ENCODE peak calls at places on chromosomes 2 and 18, in ten cellular contexts. One of them, this sample, is unnamed.

GRCh38 chr2:231191896-231192872 is 6.2 kb upstream of the ARMC9 start:
- DNase-seq in AML-193: no peak
- DNase-seq in kidney tubule cell: peak
- DNase-seq in A673: peak
- DNase-seq in fibroblast of lung: peak
- DNase-seq in neural progenitor cell: peak
- DNase-seq in stimulated activated CD4-positive, alpha-beta T cell treated with anti-CD3 and anti-CD28 coated beads, TNF-alpha, amount 100 ng/mL, for 4 hours: no peak
- DNase-seq in AG08395: peak
- DNase-seq in anterior cingulate cortex: peak
- DNase-seq in right cardiac atrium: peak
- DNase-seq in this sample: no peak

GRCh38 chr2:151029406-151030157 is 232.1 kb downstream of the RBM43 start:
- DNase-seq in AML-193: no peak
- DNase-seq in kidney tubule cell: no peak
- DNase-seq in A673: no peak
- DNase-seq in fibroblast of lung: peak
- DNase-seq in neural progenitor cell: no peak
- DNase-seq in stimulated activated CD4-positive, alpha-beta T cell treated with anti-CD3 and anti-CD28 coated beads, TNF-alpha, amount 100 ng/mL, for 4 hours: no peak
- DNase-seq in AG08395: peak
- DNase-seq in anterior cingulate cortex: no peak
- DNase-seq in right cardiac atrium: no peak
- DNase-seq in this sample: no peak

GRCh38 chr18:23059541-23060465 is 75.5 kb upstream of the CABLES1 start:
- DNase-seq in AML-193: no peak
- DNase-seq in kidney tubule cell: no peak
- DNase-seq in A673: no peak
- DNase-seq in fibroblast of lung: no peak
- DNase-seq in neural progenitor cell: no peak
- DNase-seq in stimulated activated CD4-positive, alpha-beta T cell treated with anti-CD3 and anti-CD28 coated beads, TNF-alpha, amount 100 ng/mL, for 4 hours: no peak
- DNase-seq in AG08395: no peak
- DNase-seq in anterior cingulate cortex: no peak
- DNase-seq in right cardiac atrium: no peak
- DNase-seq in this sample: no peak

GRCh38 chr2:112137516-112138142 is 556 bp upstream of the FBLN7 start:
- DNase-seq in AML-193: no peak
- DNase-seq in kidney tubule cell: peak
- DNase-seq in A673: no peak
- DNase-seq in fibroblast of lung: no peak
- DNase-seq in neural progenitor cell: no peak
- DNase-seq in stimulated activated CD4-positive, alpha-beta T cell treated with anti-CD3 and anti-CD28 coated beads, TNF-alpha, amount 100 ng/mL, for 4 hours: no peak
- DNase-seq in AG08395: peak
- DNase-seq in anterior cingulate cortex: no peak
- DNase-seq in right cardiac atrium: no peak
- DNase-seq in this sample: no peak

GRCh38 chr18:70363861-70364260 is 75.0 kb downstream of the SOCS6 start:
- DNase-seq in AML-193: no peak
- DNase-seq in kidney tubule cell: peak
- DNase-seq in A673: no peak
- DNase-seq in fibroblast of lung: peak
- DNase-seq in neural progenitor cell: no peak
- DNase-seq in stimulated activated CD4-positive, alpha-beta T cell treated with anti-CD3 and anti-CD28 coated beads, TNF-alpha, amount 100 ng/mL, for 4 hours: no peak
- DNase-seq in AG08395: peak
- DNase-seq in anterior cingulate cortex: no peak
- DNase-seq in right cardiac atrium: no peak
- DNase-seq in this sample: no peak

GRCh38 chr2:19738707-19739106 is 163.1 kb downstream of the TTC32 start:
- DNase-seq in AML-193: no peak
- DNase-seq in kidney tubule cell: no peak
- DNase-seq in A673: no peak
- DNase-seq in fibroblast of lung: peak
- DNase-seq in neural progenitor cell: no peak
- DNase-seq in stimulated activated CD4-positive, alpha-beta T cell treated with anti-CD3 and anti-CD28 coated beads, TNF-alpha, amount 100 ng/mL, for 4 hours: no peak
- DNase-seq in AG08395: peak
- DNase-seq in anterior cingulate cortex: no peak
- DNase-seq in right cardiac atrium: peak
- DNase-seq in this sample: no peak

GRCh38 chr2:57842531-57842930 is 204.1 kb upstream of the VRK2 start:
- DNase-seq in AML-193: no peak
- DNase-seq in kidney tubule cell: peak
- DNase-seq in A673: no peak
- DNase-seq in fibroblast of lung: peak
- DNase-seq in neural progenitor cell: no peak
- DNase-seq in stimulated activated CD4-positive, alpha-beta T cell treated with anti-CD3 and anti-CD28 coated beads, TNF-alpha, amount 100 ng/mL, for 4 hours: no peak
- DNase-seq in AG08395: no peak
- DNase-seq in anterior cingulate cortex: no peak
- DNase-seq in right cardiac atrium: no peak
- DNase-seq in this sample: no peak

GRCh38 chr2:62627667-62628066 is 77.8 kb upstream of the EHBP1 start:
- DNase-seq in AML-193: no peak
- DNase-seq in kidney tubule cell: no peak
- DNase-seq in A673: no peak
- DNase-seq in fibroblast of lung: no peak
- DNase-seq in neural progenitor cell: peak
- DNase-seq in stimulated activated CD4-positive, alpha-beta T cell treated with anti-CD3 and anti-CD28 coated beads, TNF-alpha, amount 100 ng/mL, for 4 hours: no peak
- DNase-seq in AG08395: no peak
- DNase-seq in anterior cingulate cortex: no peak
- DNase-seq in right cardiac atrium: no peak
- DNase-seq in this sample: no peak

GRCh38 chr2:105681927-105682326 is 62.8 kb upstream of the NCK2 start:
- DNase-seq in AML-193: no peak
- DNase-seq in kidney tubule cell: no peak
- DNase-seq in A673: no peak
- DNase-seq in fibroblast of lung: no peak
- DNase-seq in neural progenitor cell: no peak
- DNase-seq in stimulated activated CD4-positive, alpha-beta T cell treated with anti-CD3 and anti-CD28 coated beads, TNF-alpha, amount 100 ng/mL, for 4 hours: no peak
- DNase-seq in AG08395: no peak
- DNase-seq in anterior cingulate cortex: no peak
- DNase-seq in right cardiac atrium: no peak
- DNase-seq in this sample: no peak